ENCODE peak calls at places on chromosome 20, in five cellular contexts. One of them, this sample, is unnamed.

GRCh38 chr20:4130404-4131189 is 115.2 kb upstream of the RNF24 start:
- DNase-seq in HT-29: no peak
- DNase-seq in progenitor cell of endocrine pancreas: no peak
- DNase-seq in NCI-H510A: no peak
- DNase-seq in heart left ventricle: no peak
- DNase-seq in this sample: no peak

GRCh38 chr20:4957187-4957586 is 44.1 kb downstream of the SLC23A2 start:
- DNase-seq in HT-29: no peak
- DNase-seq in progenitor cell of endocrine pancreas: no peak
- DNase-seq in NCI-H510A: no peak
- DNase-seq in heart left ventricle: no peak
- DNase-seq in this sample: no peak

GRCh38 chr20:60453847-60454246 is 495.6 kb downstream of the CDH26 start:
- DNase-seq in HT-29: no peak
- DNase-seq in progenitor cell of endocrine pancreas: no peak
- DNase-seq in NCI-H510A: no peak
- DNase-seq in heart left ventricle: no peak
- DNase-seq in this sample: peak; percentile 31

GRCh38 chr20:17968366-17969275 is at the start of the genes MGME1 and SNX5:
- DNase-seq in HT-29: peak; percentile 99
- DNase-seq in progenitor cell of endocrine pancreas: peak; percentile 98
- DNase-seq in NCI-H510A: peak; percentile 99
- DNase-seq in heart left ventricle: peak; percentile 100
- DNase-seq in this sample: peak; percentile 99

GRCh38 chr20:34311118-34312023 is 8.2 kb upstream of the AHCY start:
- DNase-seq in HT-29: peak; percentile 85
- DNase-seq in progenitor cell of endocrine pancreas: peak; percentile 86
- DNase-seq in NCI-H510A: peak; percentile 67
- DNase-seq in heart left ventricle: no peak
- DNase-seq in this sample: no peak

GRCh38 chr20:59776626-59777320 is 156.7 kb downstream of the SYCP2 start:
- DNase-seq in HT-29: no peak
- DNase-seq in progenitor cell of endocrine pancreas: no peak
- DNase-seq in NCI-H510A: peak; percentile 8
- DNase-seq in heart left ventricle: peak; percentile 5
- DNase-seq in this sample: peak; percentile 87

GRCh38 chr20:38631155-38632022 is 29.8 kb downstream of the ARHGAP40 start:
- DNase-seq in HT-29: no peak
- DNase-seq in progenitor cell of endocrine pancreas: no peak
- DNase-seq in NCI-H510A: no peak
- DNase-seq in heart left ventricle: no peak
- DNase-seq in this sample: no peak

GRCh38 chr20:31739550-31739863 is 417 bp downstream of the TPX2 start:
- DNase-seq in HT-29: no peak
- DNase-seq in progenitor cell of endocrine pancreas: no peak
- DNase-seq in NCI-H510A: no peak
- DNase-seq in heart left ventricle: no peak
- DNase-seq in this sample: no peak

GRCh38 chr20:10724774-10725173 is 51.0 kb upstream of the JAG1 start:
- DNase-seq in HT-29: no peak
- DNase-seq in progenitor cell of endocrine pancreas: no peak
- DNase-seq in NCI-H510A: no peak
- DNase-seq in heart left ventricle: no peak
- DNase-seq in this sample: no peak

GRCh38 chr20:52289956-52290355 is 98.4 kb upstream of the ZFP64 start:
- DNase-seq in HT-29: no peak
- DNase-seq in progenitor cell of endocrine pancreas: no peak
- DNase-seq in NCI-H510A: no peak
- DNase-seq in heart left ventricle: no peak
- DNase-seq in this sample: no peak

GRCh38 chr20:15220778-15221565 is 883.6 kb upstream of the FLRT3 start:
- DNase-seq in HT-29: no peak
- DNase-seq in progenitor cell of endocrine pancreas: no peak
- DNase-seq in NCI-H510A: no peak
- DNase-seq in heart left ventricle: no peak
- DNase-seq in this sample: no peak

GRCh38 chr20:2210646-2211556 is 84.9 kb upstream of the TGM3 start:
- DNase-seq in HT-29: no peak
- DNase-seq in progenitor cell of endocrine pancreas: no peak
- DNase-seq in NCI-H510A: no peak
- DNase-seq in heart left ventricle: peak; percentile 27
- DNase-seq in this sample: no peak

GRCh38 chr20:46572181-46572580 is 21.7 kb upstream of the OCSTAMP start:
- DNase-seq in HT-29: no peak
- DNase-seq in progenitor cell of endocrine pancreas: no peak
- DNase-seq in NCI-H510A: no peak
- DNase-seq in heart left ventricle: peak; percentile 60
- DNase-seq in this sample: no peak

GRCh38 chr20:8310618-8311017 is 178.6 kb downstream of the PLCB1 start:
- DNase-seq in HT-29: no peak
- DNase-seq in progenitor cell of endocrine pancreas: no peak
- DNase-seq in NCI-H510A: no peak
- DNase-seq in heart left ventricle: no peak
- DNase-seq in this sample: no peak

GRCh38 chr20:53568351-53568750 is 25.3 kb downstream of the ZNF217 start:
- DNase-seq in HT-29: no peak
- DNase-seq in progenitor cell of endocrine pancreas: no peak
- DNase-seq in NCI-H510A: no peak
- DNase-seq in heart left ventricle: peak; percentile 2
- DNase-seq in this sample: peak; percentile 49

GRCh38 chr20:57400262-57400701 is 9.1 kb downstream of the RBM38 start:
- DNase-seq in HT-29: no peak
- DNase-seq in progenitor cell of endocrine pancreas: no peak
- DNase-seq in NCI-H510A: no peak
- DNase-seq in heart left ventricle: no peak
- DNase-seq in this sample: no peak

GRCh38 chr20:14142964-14143627 is 147.8 kb downstream of the MACROD2 start:
- DNase-seq in HT-29: no peak
- DNase-seq in progenitor cell of endocrine pancreas: no peak
- DNase-seq in NCI-H510A: no peak
- DNase-seq in heart left ventricle: no peak
- DNase-seq in this sample: no peak

GRCh38 chr20:51995038-51995437 is 192.7 kb upstream of the SALL4 start:
- DNase-seq in HT-29: no peak
- DNase-seq in progenitor cell of endocrine pancreas: no peak
- DNase-seq in NCI-H510A: no peak
- DNase-seq in heart left ventricle: no peak
- DNase-seq in this sample: no peak

GRCh38 chr20:51639206-51639832 is 96.8 kb upstream of the NFATC2 start:
- DNase-seq in HT-29: peak; percentile 95
- DNase-seq in progenitor cell of endocrine pancreas: peak; percentile 69
- DNase-seq in NCI-H510A: peak; percentile 11
- DNase-seq in heart left ventricle: peak; percentile 61
- DNase-seq in this sample: no peak

GRCh38 chr20:49207071-49207470 is 12.1 kb upstream of the DDX27 start:
- DNase-seq in HT-29: peak; percentile 26
- DNase-seq in progenitor cell of endocrine pancreas: no peak
- DNase-seq in NCI-H510A: no peak
- DNase-seq in heart left ventricle: no peak
- DNase-seq in this sample: no peak

GRCh38 chr20:8104252-8104651 is 27.8 kb upstream of the PLCB1 start:
- DNase-seq in HT-29: no peak
- DNase-seq in progenitor cell of endocrine pancreas: no peak
- DNase-seq in NCI-H510A: no peak
- DNase-seq in heart left ventricle: no peak
- DNase-seq in this sample: no peak

GRCh38 chr20:33600414-33600813 is 61.7 kb upstream of the C20orf144 start:
- DNase-seq in HT-29: no peak
- DNase-seq in progenitor cell of endocrine pancreas: no peak
- DNase-seq in NCI-H510A: no peak
- DNase-seq in heart left ventricle: no peak
- DNase-seq in this sample: no peak

GRCh38 chr20:11726021-11726420 is 191.7 kb upstream of the BTBD3 start:
- DNase-seq in HT-29: no peak
- DNase-seq in progenitor cell of endocrine pancreas: no peak
- DNase-seq in NCI-H510A: no peak
- DNase-seq in heart left ventricle: no peak
- DNase-seq in this sample: no peak

GRCh38 chr20:14197097-14197496 is 140.3 kb downstream of the FLRT3 start:
- DNase-seq in HT-29: no peak
- DNase-seq in progenitor cell of endocrine pancreas: no peak
- DNase-seq in NCI-H510A: no peak
- DNase-seq in heart left ventricle: no peak
- DNase-seq in this sample: no peak

GRCh38 chr20:48187891-48188290 is 402.6 kb upstream of the SULF2 start:
- DNase-seq in HT-29: no peak
- DNase-seq in progenitor cell of endocrine pancreas: no peak
- DNase-seq in NCI-H510A: no peak
- DNase-seq in heart left ventricle: no peak
- DNase-seq in this sample: no peak

GRCh38 chr20:17023811-17024210 is 203.0 kb upstream of the PCSK2 start:
- DNase-seq in HT-29: no peak
- DNase-seq in progenitor cell of endocrine pancreas: no peak
- DNase-seq in NCI-H510A: peak; percentile 60
- DNase-seq in heart left ventricle: no peak
- DNase-seq in this sample: no peak

GRCh38 chr20:38369387-38369786 is 23.1 kb downstream of the LBP start:
- DNase-seq in HT-29: peak; percentile 16
- DNase-seq in progenitor cell of endocrine pancreas: no peak
- DNase-seq in NCI-H510A: no peak
- DNase-seq in heart left ventricle: no peak
- DNase-seq in this sample: no peak

GRCh38 chr20:9319687-9320384 is 194.6 kb upstream of the LAMP5 start:
- DNase-seq in HT-29: peak; percentile 60
- DNase-seq in progenitor cell of endocrine pancreas: no peak
- DNase-seq in NCI-H510A: no peak
- DNase-seq in heart left ventricle: no peak
- DNase-seq in this sample: no peak

GRCh38 chr20:51424270-51425041 is 118.1 kb downstream of the NFATC2 start:
- DNase-seq in HT-29: no peak
- DNase-seq in progenitor cell of endocrine pancreas: no peak
- DNase-seq in NCI-H510A: no peak
- DNase-seq in heart left ventricle: no peak
- DNase-seq in this sample: no peak

GRCh38 chr20:63228786-63229185 is 6.9 kb upstream of the BIRC7 start:
- DNase-seq in HT-29: no peak
- DNase-seq in progenitor cell of endocrine pancreas: no peak
- DNase-seq in NCI-H510A: no peak
- DNase-seq in heart left ventricle: no peak
- DNase-seq in this sample: no peak

GRCh38 chr20:568097-568864 is 24.7 kb upstream of the CSNK2A1 start:
- DNase-seq in HT-29: no peak
- DNase-seq in progenitor cell of endocrine pancreas: no peak
- DNase-seq in NCI-H510A: no peak
- DNase-seq in heart left ventricle: peak; percentile 80
- DNase-seq in this sample: no peak

This sample was measured in vagina.